ENCODE peak calls at places on chromosomes 16 and 17, in four cellular contexts. One of them, this sample, is unnamed.

GRCh38 chr16:2152695-2153506 is 2.7 kb upstream of the TRAF7 start:
- DNase-seq in nucleus accumbens: no peak
- DNase-seq in Daoy: peak; percentile 56
- DNase-seq in stimulated activated CD8-positive, alpha-beta memory T cell treated with anti-CD3 and anti-CD28 coated beads, Interleukin-7, amount 100 ng/mL, for 24 hours: no peak
- DNase-seq in this sample: no peak

GRCh38 chr16:67483731-67484525 is 581 bp upstream of the AGRP start:
- DNase-seq in nucleus accumbens: no peak
- DNase-seq in Daoy: no peak
- DNase-seq in stimulated activated CD8-positive, alpha-beta memory T cell treated with anti-CD3 and anti-CD28 coated beads, Interleukin-7, amount 100 ng/mL, for 24 hours: no peak
- DNase-seq in this sample: no peak

GRCh38 chr17:82400830-82401229 is 17.3 kb upstream of the HEXD start:
- DNase-seq in stimulated activated CD8-positive, alpha-beta memory T cell treated with anti-CD3 and anti-CD28 coated beads, Interleukin-7, amount 100 ng/mL, for 24 hours: peak; percentile 22
- DNase-seq in nucleus accumbens: no peak
- DNase-seq in Daoy: no peak
- DNase-seq in this sample: peak; percentile 88

GRCh38 chr17:10698116-10698818 is 873 bp downstream of the ADPRM start:
- DNase-seq in nucleus accumbens: no peak
- DNase-seq in stimulated activated CD8-positive, alpha-beta memory T cell treated with anti-CD3 and anti-CD28 coated beads, Interleukin-7, amount 100 ng/mL, for 24 hours: no peak
- DNase-seq in Daoy: peak; percentile 11
- DNase-seq in this sample: peak; percentile 40

GRCh38 chr17:3543453-3543852 is 14.2 kb downstream of the TRPV3 start:
- DNase-seq in stimulated activated CD8-positive, alpha-beta memory T cell treated with anti-CD3 and anti-CD28 coated beads, Interleukin-7, amount 100 ng/mL, for 24 hours: no peak
- DNase-seq in nucleus accumbens: no peak
- DNase-seq in Daoy: no peak
- DNase-seq in this sample: no peak

GRCh38 chr17:17462048-17462824 is 14.6 kb upstream of the MED9 start:
- DNase-seq in Daoy: no peak
- DNase-seq in stimulated activated CD8-positive, alpha-beta memory T cell treated with anti-CD3 and anti-CD28 coated beads, Interleukin-7, amount 100 ng/mL, for 24 hours: no peak
- DNase-seq in nucleus accumbens: no peak
- DNase-seq in this sample: no peak

GRCh38 chr17:15341385-15341849 is at the start of gene TEKT3:
- DNase-seq in Daoy: peak; percentile 91
- DNase-seq in nucleus accumbens: peak; percentile 66
- DNase-seq in stimulated activated CD8-positive, alpha-beta memory T cell treated with anti-CD3 and anti-CD28 coated beads, Interleukin-7, amount 100 ng/mL, for 24 hours: no peak
- DNase-seq in this sample: peak; percentile 65

GRCh38 chr17:6240001-6240400 is 169.8 kb downstream of the WSCD1 start:
- DNase-seq in Daoy: no peak
- DNase-seq in nucleus accumbens: no peak
- DNase-seq in stimulated activated CD8-positive, alpha-beta memory T cell treated with anti-CD3 and anti-CD28 coated beads, Interleukin-7, amount 100 ng/mL, for 24 hours: no peak
- DNase-seq in this sample: no peak

This sample was measured in myocyte.